ENCODE peak calls at places on chromosomes 13 and 19, in five cellular contexts. One of them, this sample, is unnamed. For H3K36me3, the result is how much of the 10 kb centered on the place peaks cover.

GRCh38 chr19:4567584-4568071 is 8.1 kb upstream of the SEMA6B start:
- DNase-seq in transverse colon: peak
- DNase-seq in WERI-Rb-1: peak
- DNase-seq in CD8-positive, alpha-beta T cell: peak
- DNase-seq in MM.1S: peak
- DNase-seq in this sample: peak

GRCh38 chr13:112061367-112062046 is 5.4 kb upstream of the SOX1 start:
- DNase-seq in CD8-positive, alpha-beta T cell: no peak
- DNase-seq in transverse colon: no peak
- DNase-seq in MM.1S: no peak
- DNase-seq in WERI-Rb-1: no peak
- DNase-seq in this sample: no peak

GRCh38 chr13:32125746-32126145 is 94.2 kb downstream of the FRY start:
- DNase-seq in CD8-positive, alpha-beta T cell: no peak
- DNase-seq in transverse colon: no peak
- DNase-seq in MM.1S: no peak
- DNase-seq in WERI-Rb-1: no peak
- DNase-seq in this sample: no peak

GRCh38 chr19:3534375-3535234 is 4.4 kb upstream of the TEKTIP1 start:
- DNase-seq in transverse colon: no peak
- DNase-seq in CD8-positive, alpha-beta T cell: no peak
- DNase-seq in WERI-Rb-1: no peak
- DNase-seq in MM.1S: no peak
- DNase-seq in this sample: no peak

GRCh38 chr13:29484236-29484635 is 111.3 kb downstream of the SLC7A1 start:
- DNase-seq in transverse colon: no peak
- DNase-seq in WERI-Rb-1: no peak
- DNase-seq in CD8-positive, alpha-beta T cell: no peak
- DNase-seq in MM.1S: no peak
- DNase-seq in this sample: no peak

GRCh38 chr13:109569938-109570711 is 216.3 kb downstream of the IRS2 start:
- DNase-seq in MM.1S: peak
- DNase-seq in CD8-positive, alpha-beta T cell: peak
- DNase-seq in transverse colon: no peak
- DNase-seq in WERI-Rb-1: no peak
- DNase-seq in this sample: no peak

GRCh38 chr19:31270897-31271568 is 78.2 kb downstream of the TSHZ3 start:
- DNase-seq in WERI-Rb-1: no peak
- DNase-seq in CD8-positive, alpha-beta T cell: no peak
- DNase-seq in MM.1S: no peak
- DNase-seq in transverse colon: no peak
- DNase-seq in this sample: no peak

GRCh38 chr19:38736413-38737280 is 7.6 kb downstream of the CAPN12 start:
- DNase-seq in MM.1S: no peak
- DNase-seq in CD8-positive, alpha-beta T cell: peak
- DNase-seq in WERI-Rb-1: peak
- DNase-seq in transverse colon: peak
- DNase-seq in this sample: peak

GRCh38 chr19:1266116-1266817 is 2.9 kb upstream of the CIRBP start:
- DNase-seq in transverse colon: peak
- DNase-seq in MM.1S: peak
- DNase-seq in CD8-positive, alpha-beta T cell: peak
- DNase-seq in WERI-Rb-1: peak
- DNase-seq in this sample: peak

GRCh38 chr13:49400755-49401659 is 42.9 kb downstream of the CAB39L start:
- DNase-seq in MM.1S: no peak
- DNase-seq in transverse colon: peak
- DNase-seq in WERI-Rb-1: no peak
- DNase-seq in CD8-positive, alpha-beta T cell: no peak
- DNase-seq in this sample: peak

GRCh38 chr19:2475018-2475701 is 767 bp upstream of the GADD45B start:
- DNase-seq in MM.1S: peak
- DNase-seq in WERI-Rb-1: no peak
- DNase-seq in CD8-positive, alpha-beta T cell: peak
- DNase-seq in transverse colon: peak
- DNase-seq in this sample: no peak

GRCh38 chr19:46115396-46116109 is 8.9 kb downstream of the IGFL3 start:
- DNase-seq in transverse colon: no peak
- DNase-seq in CD8-positive, alpha-beta T cell: no peak
- DNase-seq in MM.1S: peak
- DNase-seq in WERI-Rb-1: no peak
- DNase-seq in this sample: peak

GRCh38 chr13:60448907-60449510 is 52.0 kb downstream of the TDRD3 start:
- DNase-seq in MM.1S: no peak
- DNase-seq in CD8-positive, alpha-beta T cell: no peak
- DNase-seq in WERI-Rb-1: peak
- DNase-seq in transverse colon: no peak
- DNase-seq in this sample: peak

GRCh38 chr19:34189917-34190425 is 17.7 kb downstream of the LSM14A start:
- DNase-seq in CD8-positive, alpha-beta T cell: no peak
- DNase-seq in MM.1S: no peak
- DNase-seq in WERI-Rb-1: no peak
- DNase-seq in transverse colon: no peak
- DNase-seq in this sample: no peak

GRCh38 chr13:98315466-98315865 is 138.4 kb upstream of the RNF113B start:
- DNase-seq in CD8-positive, alpha-beta T cell: no peak
- DNase-seq in WERI-Rb-1: peak
- DNase-seq in transverse colon: no peak
- DNase-seq in MM.1S: no peak
- DNase-seq in this sample: no peak

GRCh38 chr19:36008336-36008978 is at the start of gene SYNE4:
- DNase-seq in CD8-positive, alpha-beta T cell: no peak
- DNase-seq in WERI-Rb-1: peak
- DNase-seq in MM.1S: no peak
- DNase-seq in transverse colon: peak
- DNase-seq in this sample: no peak

GRCh38 chr13:112442483-112443090 is 66.4 kb downstream of the SPACA7 start:
- DNase-seq in MM.1S: no peak
- DNase-seq in CD8-positive, alpha-beta T cell: no peak
- DNase-seq in WERI-Rb-1: no peak
- DNase-seq in transverse colon: no peak
- DNase-seq in this sample: peak

GRCh38 chr19:20503536-20503935 is 62.0 kb downstream of the ZNF737 start:
- DNase-seq in WERI-Rb-1: no peak
- DNase-seq in MM.1S: no peak
- DNase-seq in transverse colon: no peak
- DNase-seq in CD8-positive, alpha-beta T cell: no peak
- DNase-seq in this sample: peak

GRCh38 chr13:93244918-93245280 is 18.3 kb downstream of the GPC6 start:
- DNase-seq in transverse colon: no peak
- DNase-seq in MM.1S: no peak
- DNase-seq in CD8-positive, alpha-beta T cell: no peak
- DNase-seq in WERI-Rb-1: no peak
- DNase-seq in this sample: peak

GRCh38 chr13:28100149-28101121 is at the start of gene FLT3:
- DNase-seq in CD8-positive, alpha-beta T cell: peak
- DNase-seq in WERI-Rb-1: peak
- DNase-seq in transverse colon: peak
- DNase-seq in MM.1S: peak
- DNase-seq in this sample: no peak

GRCh38 chr13:42498521-42498920 is 75.4 kb upstream of the TNFSF11 start:
- DNase-seq in CD8-positive, alpha-beta T cell: no peak
- DNase-seq in MM.1S: no peak
- DNase-seq in transverse colon: no peak
- DNase-seq in WERI-Rb-1: no peak
- DNase-seq in this sample: no peak

GRCh38 chr19:56142087-56142787 is 1.1 kb downstream of the ZNF444 start:
- DNase-seq in MM.1S: no peak
- DNase-seq in transverse colon: peak
- DNase-seq in CD8-positive, alpha-beta T cell: no peak
- DNase-seq in WERI-Rb-1: no peak
- DNase-seq in this sample: no peak

GRCh38 chr19:46748325-46749109 is 2.3 kb upstream of the STRN4 start:
- DNase-seq in MM.1S: peak
- DNase-seq in WERI-Rb-1: peak
- DNase-seq in CD8-positive, alpha-beta T cell: peak
- DNase-seq in transverse colon: peak
- DNase-seq in this sample: peak

GRCh38 chr13:25632166-25632888 is 260.6 kb downstream of the ATP8A2 start:
- DNase-seq in CD8-positive, alpha-beta T cell: no peak
- DNase-seq in WERI-Rb-1: no peak
- DNase-seq in MM.1S: no peak
- DNase-seq in transverse colon: no peak
- DNase-seq in this sample: no peak

GRCh38 chr19:4108767-4109625 is 14.9 kb downstream of the MAP2K2 start:
- DNase-seq in MM.1S: no peak
- DNase-seq in CD8-positive, alpha-beta T cell: peak
- DNase-seq in transverse colon: peak
- DNase-seq in WERI-Rb-1: no peak
- DNase-seq in this sample: no peak

GRCh38 chr19:33413868-33414666 is 40.6 kb downstream of the CEBPG start:
- DNase-seq in transverse colon: no peak
- DNase-seq in CD8-positive, alpha-beta T cell: no peak
- DNase-seq in WERI-Rb-1: no peak
- DNase-seq in MM.1S: no peak
- DNase-seq in this sample: no peak

GRCh38 chr19:17302391-17303166 is 646 bp downstream of the ABHD8 start:
- DNase-seq in WERI-Rb-1: no peak
- DNase-seq in transverse colon: no peak
- DNase-seq in CD8-positive, alpha-beta T cell: peak
- DNase-seq in MM.1S: no peak
- DNase-seq in this sample: peak

GRCh38 chr19:45177817-45178261 is at the start of gene TRAPPC6A:
- DNase-seq in WERI-Rb-1: no peak
- DNase-seq in MM.1S: no peak
- DNase-seq in CD8-positive, alpha-beta T cell: no peak
- DNase-seq in transverse colon: no peak
- DNase-seq in this sample: peak

DNA sequence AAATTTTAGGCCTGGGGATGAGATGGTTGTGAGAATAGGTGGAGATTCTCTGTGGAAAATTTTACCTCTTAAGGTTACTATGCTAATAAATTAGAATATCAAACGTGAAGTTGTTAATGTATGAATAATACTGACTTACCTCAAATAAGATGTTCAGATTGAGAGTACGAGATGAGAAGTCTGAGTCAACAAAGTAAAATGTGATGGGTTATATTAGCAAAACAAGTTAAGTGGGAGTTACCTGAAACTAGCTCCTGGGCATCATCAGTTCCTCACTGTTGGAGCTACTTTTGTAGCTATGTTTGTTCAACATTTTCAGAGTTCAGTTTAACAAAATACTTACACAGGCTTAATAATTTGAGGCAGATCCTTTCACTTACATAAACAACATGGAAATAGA is 108.6 kb downstream of the PIBF1 start:
- DNase-seq in WERI-Rb-1: no peak
- DNase-seq in CD8-positive, alpha-beta T cell: no peak
- DNase-seq in transverse colon: no peak
- DNase-seq in MM.1S: no peak
- DNase-seq in this sample: peak
- H3K36me3 ChIP-seq in WERI-Rb-1: under half
- H3K36me3 ChIP-seq in CD8-positive, alpha-beta T cell: under half
- H3K36me3 ChIP-seq in transverse colon: under half
- H3K36me3 ChIP-seq in MM.1S: under half
- H3K36me3 ChIP-seq in this sample: under half

GRCh38 chr13:71218960-71219359 is 648.0 kb downstream of the DACH1 start:
- DNase-seq in MM.1S: no peak
- DNase-seq in CD8-positive, alpha-beta T cell: no peak
- DNase-seq in transverse colon: no peak
- DNase-seq in WERI-Rb-1: peak
- DNase-seq in this sample: peak
- TF ChIP-seq CTCF in MM.1S: no peak
- TF ChIP-seq CTCF in CD8-positive, alpha-beta T cell: no peak
- TF ChIP-seq CTCF in transverse colon: no peak
- TF ChIP-seq CTCF in WERI-Rb-1: peak
- TF ChIP-seq CTCF in this sample: peak

DNA sequence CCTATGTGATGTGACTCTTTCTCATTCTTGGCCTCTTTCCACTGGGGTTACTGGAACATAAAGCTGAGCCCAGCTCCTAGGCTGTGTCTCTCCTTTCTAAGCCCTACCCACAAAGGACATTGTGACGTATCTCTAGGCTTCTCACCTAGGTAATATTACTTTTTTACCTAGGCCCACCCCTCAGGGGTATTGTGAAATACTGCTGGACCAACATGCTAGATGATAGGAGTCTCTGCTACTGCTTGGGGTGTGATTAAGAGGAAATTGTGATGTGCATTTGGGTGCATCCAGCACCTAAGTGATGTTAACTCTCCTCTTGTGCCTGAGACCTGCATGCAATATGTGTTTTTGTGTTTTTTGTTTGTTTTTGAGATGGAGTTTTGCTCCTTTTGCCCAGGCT is 22.8 kb upstream of the ZNF254 start:
- DNase-seq in transverse colon: no peak
- DNase-seq in CD8-positive, alpha-beta T cell: no peak
- DNase-seq in MM.1S: no peak
- DNase-seq in WERI-Rb-1: no peak
- DNase-seq in this sample: no peak
- H3K36me3 ChIP-seq in transverse colon: under half
- H3K36me3 ChIP-seq in CD8-positive, alpha-beta T cell: under half
- H3K36me3 ChIP-seq in MM.1S: under half
- H3K36me3 ChIP-seq in WERI-Rb-1: under half
- H3K36me3 ChIP-seq in this sample: under half

GRCh38 chr13:81138353-81138995 is 797.5 kb upstream of the SPRY2 start:
- DNase-seq in MM.1S: no peak
- DNase-seq in transverse colon: no peak
- DNase-seq in CD8-positive, alpha-beta T cell: no peak
- DNase-seq in WERI-Rb-1: no peak
- DNase-seq in this sample: no peak
- TF ChIP-seq CTCF in MM.1S: no peak
- TF ChIP-seq CTCF in transverse colon: no peak
- TF ChIP-seq CTCF in CD8-positive, alpha-beta T cell: no peak
- TF ChIP-seq CTCF in WERI-Rb-1: no peak
- TF ChIP-seq CTCF in this sample: no peak

GRCh38 chr13:110633776-110634175 is 18.4 kb downstream of the NAXD start:
- DNase-seq in MM.1S: no peak
- DNase-seq in transverse colon: no peak
- DNase-seq in CD8-positive, alpha-beta T cell: no peak
- DNase-seq in WERI-Rb-1: peak
- DNase-seq in this sample: no peak
- H3K36me3 ChIP-seq in MM.1S: under half
- H3K36me3 ChIP-seq in transverse colon: under half
- H3K36me3 ChIP-seq in CD8-positive, alpha-beta T cell: under half
- H3K36me3 ChIP-seq in WERI-Rb-1: half or more
- H3K36me3 ChIP-seq in this sample: under half